ENCODE peak calls at places on chromosome 4, in four cellular contexts. Y, X, I and H are unnamed samples. For H3K4me1, the result is how much of the 10 kb centered on the place peaks cover.

GRCh38 chr4:151184523-151185458 is 85.4 kb downstream of the RPS3A start:
- DNase-seq in Y (no peak), X (no peak), I (peak), H (no peak)

GRCh38 chr4:152938237-152938969 is 2.3 kb downstream of the FHDC1 start:
- DNase-seq in Y (no peak), X (no peak), I (no peak), H (no peak)

GRCh38 chr4:146370841-146371240 is 150.9 kb downstream of the SLC10A7 start:
- DNase-seq in Y (no peak), X (no peak), I (peak), H (no peak)

GRCh38 chr4:7559741-7560376 is 125.1 kb upstream of the PSAPL1 start:
- DNase-seq in Y (no peak), X (no peak), I (no peak), H (no peak)

GRCh38 chr4:181479145-181479544 is 764.1 kb upstream of the TENM3 start:
- DNase-seq in Y (no peak), X (no peak), I (no peak), H (no peak)

GRCh38 chr4:145102619-145103018 is 4.5 kb downstream of the ABCE1 start:
- DNase-seq in Y (no peak), X (no peak), I (no peak), H (no peak)

GRCh38 chr4:84232311-84233095 is 266.6 kb downstream of the NKX6-1 start:
- DNase-seq in Y (no peak), X (no peak), I (no peak), H (no peak)

GRCh38 chr4:162839814-162840213 is 326.9 kb downstream of the NAF1 start:
- DNase-seq in Y (no peak), X (no peak), I (no peak), H (no peak)

GRCh38 chr4:125961626-125962025 is 646.9 kb downstream of the FAT4 start:
- DNase-seq in Y (no peak), X (no peak), I (no peak), H (no peak)

GRCh38 chr4:3812211-3812934 is 46.2 kb downstream of the ADRA2C start:
- DNase-seq in Y (no peak), X (no peak), I (no peak), H (peak)

GRCh38 chr4:15182600-15183222 is 180.4 kb downstream of the CPEB2 start:
- DNase-seq in Y (no peak), X (no peak), I (peak), H (no peak)

GRCh38 chr4:177293208-177294018 is 16.3 kb upstream of the NEIL3 start:
- DNase-seq in Y (no peak), X (no peak), I (no peak), H (no peak)

GRCh38 chr4:136371231-136371630 is 1161.1 kb downstream of the PCDH18 start:
- DNase-seq in Y (no peak), X (no peak), I (no peak), H (no peak)

GRCh38 chr4:136369073-136369472 is 1163.2 kb downstream of the PCDH18 start:
- DNase-seq in Y (no peak), X (no peak), I (peak), H (no peak)
- H3K4me1 ChIP-seq in Y (under half), X (under half), I (under half), H (under half)

GRCh38 chr4:188550296-188550695 is 411.1 kb downstream of the TRIML1 start:
- DNase-seq in Y (no peak), X (no peak), I (peak), H (no peak)
- H3K4me3 ChIP-seq in Y (no peak), X (no peak), I (no peak), H (no peak)

DNA sequence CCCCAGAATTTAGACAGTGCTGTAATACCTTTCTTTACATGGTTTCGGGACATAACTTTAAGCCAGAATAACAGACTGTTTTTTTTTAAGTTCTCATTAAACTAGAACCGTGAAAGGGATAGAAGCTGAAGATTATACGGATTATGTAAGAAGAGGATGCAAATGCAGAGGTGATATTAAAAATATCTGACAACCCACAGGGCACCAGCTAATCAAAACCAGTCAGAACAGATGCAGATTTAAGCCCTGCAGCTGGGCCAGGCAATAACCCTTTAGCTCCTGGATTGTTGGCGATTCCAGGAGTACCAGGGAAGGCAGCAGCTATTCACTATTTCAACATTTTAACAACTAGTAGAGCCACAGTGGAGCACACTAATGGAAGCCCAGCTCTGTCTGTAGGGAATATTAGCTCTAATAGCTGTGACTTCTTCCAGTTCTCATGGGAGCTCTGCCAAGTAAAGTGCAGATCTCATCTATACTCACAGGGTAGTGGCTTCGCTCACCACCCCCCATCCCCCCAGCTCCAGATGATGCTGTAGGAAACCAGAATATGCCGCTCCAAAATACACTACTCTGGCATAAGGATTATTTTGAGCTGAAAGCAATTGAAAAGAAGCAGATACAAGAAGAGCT is 13.9 kb downstream of the SCD5 start:
- DNase-seq in Y (no peak), X (no peak), I (peak), H (no peak)
- H3K4me1 ChIP-seq in Y (under half), X (under half), I (under half), H (under half)

DNA sequence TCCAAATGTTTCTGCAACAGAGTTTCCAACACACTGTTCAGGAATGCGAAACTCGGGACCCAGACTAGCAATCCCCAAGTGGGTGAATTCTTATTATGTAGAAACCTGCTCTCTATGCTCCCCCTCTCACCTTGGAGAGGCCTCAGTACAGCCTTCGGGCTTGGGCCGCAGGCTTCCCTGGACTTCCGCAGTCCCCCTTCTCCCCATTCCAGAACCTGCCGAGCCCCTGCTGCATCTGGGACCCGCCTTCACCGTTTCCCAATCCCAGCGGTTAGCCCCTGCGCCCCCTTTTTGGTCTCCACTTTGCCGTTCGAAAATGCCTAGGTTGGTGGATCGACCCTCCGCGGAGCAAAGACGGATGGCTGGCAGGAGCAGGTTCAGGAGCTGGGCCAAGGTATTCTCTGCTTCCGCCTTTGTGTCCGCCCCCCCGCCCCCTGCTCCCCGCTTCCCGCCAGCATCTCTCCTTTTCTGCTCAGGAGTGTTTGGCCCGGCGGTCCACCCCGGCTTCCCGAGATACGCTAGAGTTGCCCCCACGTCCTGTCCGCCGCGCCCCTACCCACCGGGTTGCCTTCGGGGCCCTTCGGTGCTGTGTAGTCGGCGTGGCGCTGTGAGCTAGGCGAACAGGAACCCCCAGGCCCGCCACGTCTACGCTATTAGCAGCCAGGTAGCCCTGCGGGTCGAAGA is 11.5 kb downstream of the HAND2 start:
- DNase-seq in Y (no peak), X (no peak), I (peak), H (no peak)
- H3K4me3 ChIP-seq in Y (no peak), X (no peak), I (no peak), H (no peak)

GRCh38 chr4:123640824-123641223 is 244.2 kb downstream of the SPRY1 start:
- DNase-seq in Y (no peak), X (no peak), I (no peak), H (no peak)

GRCh38 chr4:123638834-123639233 is 242.2 kb downstream of the SPRY1 start:
- DNase-seq in Y (no peak), X (no peak), I (no peak), H (no peak)

GRCh38 chr4:123643691-123644090 is 247.1 kb downstream of the SPRY1 start:
- DNase-seq in Y (no peak), X (no peak), I (no peak), H (no peak)

GRCh38 chr4:123640271-123640670 is 243.7 kb downstream of the SPRY1 start:
- DNase-seq in Y (no peak), X (no peak), I (peak), H (no peak)
- H3K4me1 ChIP-seq in Y (under half), X (under half), I (under half), H (under half)

GRCh38 chr4:77922158-77923094 is 59.8 kb downstream of the MRPL1 start:
- DNase-seq in Y (no peak), X (no peak), I (no peak), H (no peak)
- H3K4me3 ChIP-seq in Y (no peak), X (no peak), I (no peak), H (no peak)

GRCh38 chr4:81472249-81473085 is 760 bp upstream of the RASGEF1B start:
- DNase-seq in Y (no peak), X (peak), I (peak), H (no peak)
- H3K4me1 ChIP-seq in Y (under half), X (under half), I (under half), H (under half)